ENCODE peak calls at places on chromosomes 4 and X, in six cellular contexts. Q is A549, A is endothelial cell of umbilical vein, Y is GM12878, K is K562, Z is HepG2. M is an unnamed sample.

GRCh38 chr4:84727491-84727890 is 144.6 kb downstream of the CDS1 start:
- DNase-seq in Q (no peak), A (no peak), Y (no peak), K (no peak), Z (no peak), M (no peak)

GRCh38 chr4:164304240-164304639 is 449.7 kb upstream of the SMIM31 start:
- DNase-seq in Q (no peak), A (no peak), Y (no peak), K (no peak), Z (no peak), M (no peak)

GRCh38 chr4:125550769-125551168 is 236.0 kb downstream of the FAT4 start:
- DNase-seq in Q (no peak), A (no peak), Y (no peak), K (no peak), Z (no peak), M (no peak)

GRCh38 chr4:70874268-70875156 is 27.7 kb upstream of the MOB1B start:
- DNase-seq in Q (no peak), A (no peak), Y (peak), K (no peak), Z (no peak), M (no peak)

GRCh38 chr4:54930226-54930625 is 195.2 kb downstream of the KDR start:
- DNase-seq in Q (no peak), A (peak), Y (no peak), K (no peak), Z (no peak), M (peak)

GRCh38 chrX:115134366-115134765 is 54.8 kb upstream of the RBMXL3 start:
- DNase-seq in Q (no peak), A (no peak), Y (no peak), K (no peak), Z (no peak), M (no peak)

GRCh38 chr4:24805036-24805435 is 9.7 kb downstream of the SOD3 start:
- DNase-seq in Q (no peak), A (no peak), Y (no peak), K (no peak), Z (no peak), M (no peak)

GRCh38 chr4:60313616-60314015 is 886.5 kb upstream of the ADGRL3 start:
- DNase-seq in Q (no peak), A (no peak), Y (no peak), K (no peak), Z (no peak), M (no peak)

GRCh38 chr4:108953941-108954340 is 191.1 kb upstream of the ETNPPL start:
- DNase-seq in Q (no peak), A (no peak), Y (no peak), K (no peak), Z (no peak), M (no peak)

GRCh38 chrX:65406532-65406931 is 128.1 kb downstream of the LAS1L start:
- DNase-seq in Q (no peak), A (no peak), Y (no peak), K (no peak), Z (no peak), M (no peak)

GRCh38 chrX:103658681-103659433 is 27.6 kb downstream of the MORF4L2 start:
- DNase-seq in Q (no peak), A (no peak), Y (no peak), K (no peak), Z (peak), M (no peak)

GRCh38 chr4:15130441-15130840 is 128.2 kb downstream of the CPEB2 start:
- DNase-seq in Q (no peak), A (no peak), Y (no peak), K (no peak), Z (no peak), M (no peak)

GRCh38 chr4:87427518-87427868 is 5.1 kb downstream of the NUDT9 start:
- DNase-seq in Q (no peak), A (no peak), Y (no peak), K (no peak), Z (no peak), M (no peak)

GRCh38 chrX:129706395-129707072 is 32.2 kb upstream of the XPNPEP2 start:
- DNase-seq in Q (no peak), A (no peak), Y (no peak), K (no peak), Z (no peak), M (no peak)

GRCh38 chrX:135432881-135433521 is 11.3 kb downstream of the SMIM10L2A start:
- DNase-seq in Q (no peak), A (no peak), Y (no peak), K (no peak), Z (no peak), M (no peak)

GRCh38 chr4:88818650-88819470 is 121.2 kb upstream of the NAP1L5 start:
- DNase-seq in Q (peak), A (peak), Y (peak), K (no peak), Z (peak), M (peak)

GRCh38 chr4:122616910-122617596 is 3.8 kb downstream of the IL21 start:
- DNase-seq in Q (no peak), A (no peak), Y (no peak), K (no peak), Z (no peak), M (no peak)

GRCh38 chrX:8773117-8773516 is 28.1 kb downstream of the FAM9A start:
- DNase-seq in Q (no peak), A (no peak), Y (no peak), K (no peak), Z (no peak), M (no peak)

GRCh38 chrX:118847676-118848075 is 24.1 kb downstream of the ZCCHC12 start:
- DNase-seq in Q (peak), A (peak), Y (no peak), K (peak), Z (peak), M (peak)

DNA sequence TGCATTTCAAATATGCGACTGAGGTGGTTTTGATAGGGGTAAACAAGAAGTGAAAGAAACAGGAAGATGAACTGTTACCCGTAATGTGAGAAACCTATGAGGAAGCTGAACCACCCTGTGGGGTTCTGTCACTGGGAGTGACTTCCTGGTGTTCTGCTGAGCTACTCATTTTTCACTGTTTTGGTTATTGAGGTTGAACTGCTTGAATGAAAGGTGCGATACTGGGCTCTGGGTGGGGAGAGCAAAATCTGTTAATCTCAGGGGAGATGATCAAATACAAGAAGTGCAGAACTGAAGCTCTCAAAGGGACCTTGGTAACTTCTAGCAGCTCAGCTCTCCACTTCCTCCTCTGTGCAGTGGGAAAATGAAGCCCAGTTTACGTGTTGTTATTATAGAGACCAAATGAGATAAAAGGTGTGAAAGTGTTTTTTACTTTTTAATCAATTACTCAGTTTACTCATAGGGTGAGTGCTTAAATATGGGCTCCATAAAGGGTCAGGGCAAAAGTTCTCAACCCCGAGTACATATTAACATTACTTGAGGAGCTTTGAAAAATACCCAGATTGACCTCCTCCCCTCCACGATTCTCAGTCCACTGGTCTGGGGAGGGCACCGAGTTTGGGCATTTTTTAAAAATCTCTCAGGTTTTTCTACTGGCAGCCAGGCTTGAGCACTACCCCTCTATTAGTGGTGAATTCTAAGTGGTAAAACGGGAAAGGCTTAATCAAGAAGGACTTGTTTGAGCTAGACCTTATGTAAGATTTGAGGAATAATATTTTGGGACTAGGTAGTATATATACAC is 66.7 kb downstream of the COQ2 start:
- DNase-seq in Q (no peak), A (no peak), Y (peak), K (no peak), Z (no peak), M (peak)
- TF ChIP-seq MYC in Q (no peak), A (no peak), Y (no peak), K (no peak), Z (no peak), M (no peak)

DNA sequence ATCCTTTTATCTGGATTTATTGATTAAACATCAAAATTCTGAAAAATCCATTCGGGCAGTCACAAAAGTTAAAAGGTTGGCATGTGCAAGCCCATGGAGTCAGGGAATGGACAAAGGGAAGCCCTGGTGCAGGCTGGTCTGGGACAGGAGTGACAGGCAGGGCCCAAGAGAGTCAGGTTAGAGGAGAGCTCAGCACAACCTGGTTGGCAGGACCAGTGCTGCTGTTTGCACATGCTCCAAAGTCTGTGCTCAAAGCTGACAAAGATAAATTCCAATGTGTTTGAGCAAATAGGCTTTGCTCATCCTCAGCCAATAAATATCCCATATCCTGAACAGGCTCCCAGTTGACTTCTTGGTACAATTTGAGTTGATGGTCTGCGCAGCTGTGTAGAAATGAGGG is 1008.3 kb upstream of the TENM3 start:
- DNase-seq in Q (no peak), A (no peak), Y (no peak), K (no peak), Z (peak), M (no peak)
- TF ChIP-seq MYC in Q (no peak), A (no peak), Y (no peak), K (no peak), Z (no peak), M (no peak)

DNA sequence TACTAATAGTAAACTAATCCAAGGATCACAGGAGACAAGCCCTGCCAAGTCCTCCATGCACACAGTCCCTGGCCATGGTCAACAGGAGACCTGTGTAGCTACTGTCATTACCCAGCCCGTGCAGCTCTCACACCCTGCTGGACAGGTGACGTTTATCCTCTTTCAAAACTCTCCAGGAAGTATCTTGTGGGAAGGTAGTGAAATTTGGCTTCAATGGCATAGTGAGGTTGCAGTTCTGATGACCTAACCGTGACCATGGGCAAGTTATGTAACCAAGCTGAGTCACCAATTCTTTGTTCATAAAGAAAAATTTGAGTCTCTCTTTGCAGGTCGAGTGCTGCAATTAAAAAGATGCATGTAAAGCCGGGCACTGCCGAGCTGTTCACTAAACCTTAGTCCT is 11.3 kb upstream of the SLC2A9 start:
- DNase-seq in Q (no peak), A (no peak), Y (no peak), K (no peak), Z (peak), M (peak)
- TF ChIP-seq MYC in Q (no peak), A (no peak), Y (no peak), K (no peak), Z (no peak), M (peak)

DNA sequence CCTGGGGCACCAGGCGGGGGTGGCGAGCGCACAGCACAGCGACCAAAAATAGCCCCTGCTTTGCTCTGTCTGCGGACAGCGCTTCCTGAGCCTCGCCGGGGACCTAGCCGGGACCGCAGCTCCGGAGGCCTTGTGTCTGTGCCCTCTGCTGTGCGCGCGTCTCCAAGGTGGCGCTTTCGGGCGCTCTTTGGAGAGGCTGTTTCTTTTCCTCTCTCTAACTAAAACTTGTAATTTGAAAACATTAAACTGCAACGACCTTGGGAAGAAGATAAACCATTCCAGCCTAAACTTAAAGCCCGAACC is 3.4 kb downstream of the ARX start:
- DNase-seq in Q (no peak), A (no peak), Y (no peak), K (no peak), Z (no peak), M (peak)
- TF ChIP-seq MYC in Q (no peak), A (no peak), Y (no peak), K (no peak), Z (no peak), M (no peak)

DNA sequence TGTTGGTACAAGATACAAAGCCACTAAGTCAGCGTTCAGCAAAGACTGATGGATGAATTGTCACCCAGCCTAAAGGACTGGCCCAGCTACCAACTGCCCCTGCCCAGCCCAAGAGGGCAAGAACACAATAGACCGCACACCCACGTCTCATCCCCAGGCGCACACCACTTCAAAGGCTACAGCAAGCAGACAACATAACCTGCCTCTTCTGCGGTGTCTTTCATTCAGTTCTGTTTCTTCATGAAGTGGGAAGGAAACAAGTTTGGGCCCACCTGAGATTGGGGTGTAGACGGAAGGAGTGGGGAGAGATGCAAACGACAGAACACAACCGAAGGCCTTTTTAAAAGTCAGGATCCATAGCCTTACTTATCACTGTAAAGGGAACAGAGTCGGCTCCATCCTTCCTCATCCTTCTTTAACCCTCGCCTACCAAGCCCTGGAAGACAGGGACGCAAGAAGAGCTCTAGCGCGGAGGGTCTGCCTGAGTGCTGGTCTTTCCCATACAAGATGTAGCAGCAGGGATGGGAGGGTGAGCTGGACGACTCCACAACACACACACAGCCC is 691 bp downstream of the SCARB2 start:
- DNase-seq in Q (peak), A (peak), Y (no peak), K (no peak), Z (no peak), M (no peak)
- TF ChIP-seq MYC in Q (no peak), A (no peak), Y (no peak), K (no peak), Z (no peak), M (no peak)

GRCh38 chrX:63581390-63581789 is 203.6 kb downstream of the ARHGEF9 start:
- DNase-seq in Q (no peak), A (no peak), Y (no peak), K (no peak), Z (no peak), M (no peak)

GRCh38 chrX:63585936-63586335 is 199.1 kb downstream of the ARHGEF9 start:
- DNase-seq in Q (no peak), A (no peak), Y (no peak), K (no peak), Z (no peak), M (no peak)

GRCh38 chrX:63581906-63582305 is 203.1 kb downstream of the ARHGEF9 start:
- DNase-seq in Q (no peak), A (no peak), Y (no peak), K (no peak), Z (no peak), M (no peak)
- TF ChIP-seq MYC in Q (no peak), A (no peak), Y (no peak), K (no peak), Z (no peak), M (no peak)

GRCh38 chrX:18490816-18491215 is 65.4 kb downstream of the CDKL5 start:
- DNase-seq in Q (no peak), A (peak), Y (no peak), K (no peak), Z (no peak), M (no peak)
- TF ChIP-seq MYC in Q (no peak), A (no peak), Y (no peak), K (no peak), Z (no peak), M (no peak)

GRCh38 chr4:159382875-159383568 is 280.1 kb downstream of the RAPGEF2 start:
- DNase-seq in Q (no peak), A (peak), Y (no peak), K (no peak), Z (no peak), M (no peak)
- TF ChIP-seq MYC in Q (no peak), A (no peak), Y (no peak), K (no peak), Z (no peak), M (no peak)